ENCODE peak calls at places on chromosomes 4 and X, in ten cellular contexts. T is M059J, A is endothelial cell, Y is NCI-H1105 treated with DMSO at 0.1 percent for 48 hours, Z is NCI-H524, G is small intestine, J is right cardiac atrium, I is GM23248, D is heart right ventricle, H is T-cell. C is an unnamed sample.

GRCh38 chrX:24996096-24996709 is 19.6 kb downstream of the ARX start:
- DNase-seq in T (no peak), A (no peak), Y (no peak), Z (no peak), G (peak), J (no peak), I (no peak), D (no peak), H (no peak), C (no peak)

GRCh38 chr4:92172203-92172602 is 131.6 kb upstream of the GRID2 start:
- DNase-seq in T (no peak), A (no peak), Y (no peak), Z (no peak), G (no peak), J (no peak), I (peak), D (no peak), H (no peak), C (no peak)

GRCh38 chr4:176642472-176642871 is 150.2 kb downstream of the VEGFC start:
- DNase-seq in T (no peak), A (no peak), Y (no peak), Z (no peak), G (no peak), J (no peak), I (no peak), D (no peak), H (no peak), C (no peak)

GRCh38 chrX:1451676-1452496 is 823 bp downstream of the ASMTL start:
- DNase-seq in T (no peak), A (peak), Y (no peak), Z (no peak), G (no peak), J (peak), I (no peak), D (peak), H (no peak), C (no peak)

GRCh38 chr4:140094701-140095420 is 59.1 kb downstream of the MAML3 start:
- DNase-seq in T (peak), A (peak), Y (no peak), Z (no peak), G (no peak), J (peak), I (no peak), D (peak), H (peak), C (peak)

GRCh38 chr4:169351860-169352259 is 81.1 kb upstream of the SH3RF1 start:
- DNase-seq in T (peak), A (no peak), Y (peak), Z (no peak), G (peak), J (no peak), I (no peak), D (peak), H (no peak), C (no peak)

GRCh38 chr4:40251366-40251765 is 54.5 kb downstream of the RHOH start:
- DNase-seq in T (peak), A (no peak), Y (no peak), Z (no peak), G (no peak), J (no peak), I (peak), D (no peak), H (no peak), C (no peak)

GRCh38 chr4:25922812-25923369 is 8.9 kb downstream of the SMIM20 start:
- DNase-seq in T (no peak), A (no peak), Y (no peak), Z (no peak), G (no peak), J (no peak), I (no peak), D (no peak), H (no peak), C (no peak)

GRCh38 chr4:55303818-55304217 is 42.2 kb upstream of the SRD5A3 start:
- DNase-seq in T (peak), A (no peak), Y (no peak), Z (no peak), G (peak), J (no peak), I (peak), D (peak), H (no peak), C (no peak)

GRCh38 chrX:71492086-71493065 is 40.5 kb upstream of the OGT start:
- DNase-seq in T (no peak), A (no peak), Y (no peak), Z (no peak), G (peak), J (peak), I (peak), D (peak), H (peak), C (peak)

GRCh38 chr4:139786494-139787354 is 121.1 kb downstream of the MGST2 start:
- DNase-seq in T (no peak), A (no peak), Y (no peak), Z (no peak), G (no peak), J (no peak), I (no peak), D (no peak), H (no peak), C (no peak)

GRCh38 chr4:6991771-6992557 is 51.2 kb upstream of the TADA2B start:
- DNase-seq in T (peak), A (no peak), Y (no peak), Z (no peak), G (no peak), J (peak), I (peak), D (no peak), H (no peak), C (no peak)

GRCh38 chr4:2673157-2673556 is 83.0 kb downstream of the TNIP2 start:
- DNase-seq in T (no peak), A (no peak), Y (no peak), Z (no peak), G (no peak), J (no peak), I (peak), D (no peak), H (no peak), C (no peak)

GRCh38 chr4:94536049-94536448 is 84.3 kb downstream of the PDLIM5 start:
- DNase-seq in T (no peak), A (no peak), Y (no peak), Z (peak), G (no peak), J (no peak), I (no peak), D (no peak), H (no peak), C (no peak)

GRCh38 chrX:48474127-48474526 is 1.9 kb upstream of the FTSJ1 start:
- DNase-seq in T (peak), A (peak), Y (no peak), Z (no peak), G (no peak), J (no peak), I (peak), D (no peak), H (no peak), C (no peak)

GRCh38 chrX:70030242-70030823 is 19.4 kb downstream of the AWAT2 start:
- DNase-seq in T (peak), A (peak), Y (peak), Z (peak), G (peak), J (no peak), I (peak), D (peak), H (peak), C (no peak)

GRCh38 chr4:159516556-159516955 is 413.7 kb downstream of the RAPGEF2 start:
- DNase-seq in T (peak), A (no peak), Y (no peak), Z (no peak), G (no peak), J (no peak), I (peak), D (no peak), H (no peak), C (no peak)

GRCh38 chr4:84568496-84568895 is 14.4 kb upstream of the CDS1 start:
- DNase-seq in T (no peak), A (no peak), Y (no peak), Z (no peak), G (no peak), J (no peak), I (peak), D (no peak), H (no peak), C (no peak)

GRCh38 chrX:39309018-39309620 is 507.9 kb downstream of the MID1IP1 start:
- DNase-seq in T (peak), A (no peak), Y (no peak), Z (no peak), G (no peak), J (no peak), I (peak), D (no peak), H (no peak), C (no peak)

GRCh38 chr4:99715286-99715685 is 57.7 kb upstream of the C4orf54 start:
- DNase-seq in T (no peak), A (peak), Y (no peak), Z (no peak), G (peak), J (no peak), I (no peak), D (no peak), H (no peak), C (no peak)

GRCh38 chr4:84151574-84151973 is 347.5 kb downstream of the NKX6-1 start:
- DNase-seq in T (peak), A (no peak), Y (peak), Z (no peak), G (peak), J (no peak), I (no peak), D (no peak), H (no peak), C (no peak)

GRCh38 chrX:107506596-107507031 is 57.2 kb downstream of the FRMPD3 start:
- DNase-seq in T (no peak), A (no peak), Y (no peak), Z (no peak), G (no peak), J (no peak), I (no peak), D (no peak), H (no peak), C (no peak)

GRCh38 chr4:169092889-169093522 is 83.0 kb upstream of the CBR4 start:
- DNase-seq in T (no peak), A (no peak), Y (no peak), Z (no peak), G (no peak), J (no peak), I (no peak), D (no peak), H (no peak), C (no peak)

GRCh38 chr4:148056879-148057278 is 325.0 kb downstream of the ARHGAP10 start:
- DNase-seq in T (peak), A (no peak), Y (no peak), Z (no peak), G (peak), J (peak), I (peak), D (peak), H (peak), C (no peak)

GRCh38 chr4:41934813-41935651 is at the start of gene TMEM33:
- DNase-seq in T (peak), A (peak), Y (peak), Z (peak), G (peak), J (peak), I (peak), D (peak), H (peak), C (peak)

GRCh38 chrX:73562458-73562857 is 539 bp upstream of the CHIC1 start:
- DNase-seq in T (no peak), A (no peak), Y (peak), Z (no peak), G (peak), J (no peak), I (no peak), D (no peak), H (no peak), C (no peak)

GRCh38 chrX:153475751-153476281 is 5.4 kb upstream of the HAUS7 start:
- DNase-seq in T (no peak), A (no peak), Y (no peak), Z (no peak), G (no peak), J (peak), I (no peak), D (no peak), H (no peak), C (no peak)

GRCh38 chr4:64824591-64824990 is 415.3 kb upstream of the TECRL start:
- DNase-seq in T (no peak), A (no peak), Y (no peak), Z (no peak), G (no peak), J (no peak), I (no peak), D (no peak), H (no peak), C (no peak)

GRCh38 chr4:138450546-138450945 is 208.4 kb upstream of the SLC7A11 start:
- DNase-seq in T (no peak), A (no peak), Y (no peak), Z (no peak), G (no peak), J (no peak), I (no peak), D (no peak), H (no peak), C (no peak)

GRCh38 chrX:118346258-118347094 is 570 bp downstream of the WDR44 start:
- DNase-seq in T (peak), A (peak), Y (peak), Z (peak), G (peak), J (peak), I (peak), D (peak), H (peak), C (peak)

GRCh38 chr4:73068496-73069337 is 799 bp downstream of the COX18 start:
- DNase-seq in T (peak), A (peak), Y (peak), Z (peak), G (peak), J (no peak), I (peak), D (no peak), H (no peak), C (no peak)

GRCh38 chr4:153025402-153025801 is 89.3 kb downstream of the FHDC1 start:
- DNase-seq in T (no peak), A (no peak), Y (no peak), Z (no peak), G (peak), J (no peak), I (no peak), D (no peak), H (no peak), C (no peak)

GRCh38 chr4:96093057-96093456 is 253.2 kb downstream of the PDHA2 start:
- DNase-seq in T (no peak), A (no peak), Y (no peak), Z (no peak), G (no peak), J (no peak), I (no peak), D (no peak), H (no peak), C (no peak)

GRCh38 chr4:156198511-156198910 is 244.8 kb upstream of the CTSO start:
- DNase-seq in T (no peak), A (no peak), Y (no peak), Z (no peak), G (no peak), J (peak), I (no peak), D (no peak), H (no peak), C (no peak)

GRCh38 chr4:30642520-30642919 is 77.6 kb upstream of the PCDH7 start:
- DNase-seq in T (no peak), A (no peak), Y (no peak), Z (no peak), G (no peak), J (no peak), I (no peak), D (no peak), H (no peak), C (no peak)

GRCh38 chr4:181998588-181998987 is 244.6 kb upstream of the TENM3 start:
- DNase-seq in T (no peak), A (no peak), Y (no peak), Z (no peak), G (no peak), J (no peak), I (no peak), D (no peak), H (no peak), C (no peak)

GRCh38 chrX:38085797-38086196 is 79.4 kb downstream of the SYTL5 start:
- DNase-seq in T (no peak), A (no peak), Y (no peak), Z (no peak), G (no peak), J (no peak), I (no peak), D (no peak), H (no peak), C (no peak)

GRCh38 chr4:32625687-32626086 is 1905.5 kb downstream of the PCDH7 start:
- DNase-seq in T (no peak), A (no peak), Y (no peak), Z (no peak), G (no peak), J (no peak), I (no peak), D (no peak), H (no peak), C (no peak)

GRCh38 chrX:117990438-117990837 is 126.2 kb downstream of the KLHL13 start:
- DNase-seq in T (peak), A (no peak), Y (no peak), Z (no peak), G (no peak), J (no peak), I (no peak), D (no peak), H (no peak), C (no peak)